ENCODE peak calls at places on chromosomes 6 and 20, in nine cellular contexts. Y is AG04450, N is GM13976, Q is RWPE1, E is adrenal gland, P is foreskin keratinocyte, F is tibial nerve, T is cardiac muscle cell, V is lung. C is an unnamed sample.

GRCh38 chr20:40251284-40251932 is 437.6 kb downstream of the MAFB start:
- DNase-seq in V (no peak), N (peak), F (peak), T (peak), Y (no peak), E (peak), P (peak), Q (peak), C (peak)

GRCh38 chr6:72950114-72950860 is 275.0 kb downstream of the KHDC1L start:
- DNase-seq in Q (peak), V (no peak), F (no peak), Y (peak), E (no peak), T (no peak), N (no peak), P (no peak), C (no peak)

GRCh38 chr6:157023958-157024357 is 246.8 kb downstream of the ARID1B start:
- DNase-seq in N (no peak), P (no peak), T (no peak), Y (no peak), V (no peak), E (peak), F (no peak), Q (no peak), C (no peak)

GRCh38 chr20:25274481-25274880 is 26.6 kb downstream of the PYGB start:
- DNase-seq in P (no peak), V (no peak), Q (no peak), E (peak), F (no peak), N (no peak), T (no peak), Y (no peak), C (no peak)

GRCh38 chr20:1291191-1291741 is 25.2 kb downstream of the SNPH start:
- DNase-seq in P (no peak), E (no peak), N (no peak), T (no peak), V (no peak), Q (no peak), Y (no peak), F (no peak), C (no peak)

GRCh38 chr6:96931198-96931597 is 6.7 kb downstream of the KLHL32 start:
- DNase-seq in P (no peak), N (no peak), Y (no peak), E (no peak), V (no peak), F (no peak), Q (no peak), T (no peak), C (no peak)

GRCh38 chr20:4546786-4547185 is 174.9 kb upstream of the PRND start:
- DNase-seq in Q (peak), F (no peak), P (no peak), Y (peak), T (no peak), E (no peak), N (no peak), V (no peak), C (no peak)

GRCh38 chr6:14046476-14047068 is 71.0 kb upstream of the CD83 start:
- DNase-seq in T (peak), F (peak), N (peak), Y (no peak), Q (peak), E (no peak), V (peak), P (no peak), C (peak)

GRCh38 chr6:90175627-90176538 is 120.8 kb downstream of the BACH2 start:
- DNase-seq in P (peak), E (no peak), V (no peak), Y (no peak), T (no peak), Q (peak), N (no peak), F (no peak), C (no peak)

GRCh38 chr6:149488815-149489214 is 4.0 kb upstream of the ZC3H12D start:
- DNase-seq in Y (no peak), E (no peak), Q (no peak), T (no peak), V (peak), P (no peak), F (no peak), N (no peak), C (no peak)

GRCh38 chr6:130303436-130303835 is 62.4 kb upstream of the TMEM200A start:
- DNase-seq in Q (no peak), P (no peak), T (no peak), E (no peak), N (no peak), Y (peak), F (no peak), V (no peak), C (no peak)

GRCh38 chr6:119672725-119673124 is 323.2 kb upstream of the MAN1A1 start:
- DNase-seq in N (no peak), V (no peak), E (no peak), F (no peak), P (no peak), T (peak), Q (no peak), Y (no peak), C (no peak)

GRCh38 chr6:169904051-169904922 is 152.9 kb downstream of the ERMARD start:
- DNase-seq in N (no peak), E (no peak), V (no peak), Q (no peak), Y (no peak), F (no peak), T (no peak), P (no peak), C (no peak)

GRCh38 chr6:136961848-136962247 is 39.7 kb downstream of the SLC35D3 start:
- DNase-seq in P (no peak), N (no peak), V (no peak), E (no peak), Q (no peak), T (no peak), F (no peak), Y (no peak), C (no peak)

GRCh38 chr6:46626228-46626909 is 26.2 kb downstream of the CYP39A1 start:
- DNase-seq in P (no peak), Y (no peak), E (no peak), V (no peak), Q (peak), N (peak), T (peak), F (peak), C (peak)

GRCh38 chr20:59820204-59821041 is 113.0 kb downstream of the SYCP2 start:
- DNase-seq in N (peak), F (peak), Q (peak), Y (no peak), E (no peak), P (peak), V (peak), T (no peak), C (no peak)

GRCh38 chr6:47288245-47289090 is 21.2 kb downstream of the TNFRSF21 start:
- DNase-seq in P (no peak), N (no peak), F (no peak), T (no peak), Y (no peak), E (no peak), V (no peak), Q (no peak), C (no peak)

GRCh38 chr6:55277628-55278003 is 49.7 kb upstream of the GFRAL start:
- DNase-seq in F (no peak), T (peak), P (no peak), E (no peak), Q (no peak), N (no peak), V (no peak), Y (no peak), C (no peak)

GRCh38 chr20:47784599-47785320 is 521 bp downstream of the SULF2 start:
- DNase-seq in E (peak), N (peak), V (no peak), Y (no peak), P (peak), Q (peak), F (peak), T (peak), C (no peak)

GRCh38 chr6:111598211-111598610 is 7.5 kb downstream of the TRAF3IP2 start:
- DNase-seq in Q (no peak), T (no peak), V (no peak), F (no peak), Y (no peak), P (no peak), E (no peak), N (no peak), C (no peak)

GRCh38 chr6:130376921-130377320 is 11.1 kb downstream of the TMEM200A start:
- DNase-seq in Y (no peak), Q (no peak), V (no peak), E (no peak), F (no peak), P (no peak), T (no peak), N (no peak), C (no peak)

GRCh38 chr20:60201198-60201597 is 243.0 kb downstream of the CDH26 start:
- DNase-seq in V (no peak), Y (no peak), Q (no peak), F (no peak), N (no peak), T (no peak), E (no peak), P (no peak), C (no peak)

GRCh38 chr6:21462519-21462852 is 131.1 kb upstream of the SOX4 start:
- DNase-seq in P (no peak), V (no peak), N (no peak), T (no peak), E (no peak), Q (no peak), Y (no peak), F (no peak), C (no peak)

GRCh38 chr6:110949679-110950285 is 8.7 kb upstream of the GTF3C6 start:
- DNase-seq in Y (no peak), P (no peak), V (no peak), E (no peak), F (no peak), T (peak), Q (no peak), N (no peak), C (no peak)

GRCh38 chr20:11891081-11891826 is 26.4 kb upstream of the BTBD3 start:
- DNase-seq in F (peak), T (peak), E (peak), N (peak), Q (peak), P (no peak), V (peak), Y (no peak), C (peak)

DNA sequence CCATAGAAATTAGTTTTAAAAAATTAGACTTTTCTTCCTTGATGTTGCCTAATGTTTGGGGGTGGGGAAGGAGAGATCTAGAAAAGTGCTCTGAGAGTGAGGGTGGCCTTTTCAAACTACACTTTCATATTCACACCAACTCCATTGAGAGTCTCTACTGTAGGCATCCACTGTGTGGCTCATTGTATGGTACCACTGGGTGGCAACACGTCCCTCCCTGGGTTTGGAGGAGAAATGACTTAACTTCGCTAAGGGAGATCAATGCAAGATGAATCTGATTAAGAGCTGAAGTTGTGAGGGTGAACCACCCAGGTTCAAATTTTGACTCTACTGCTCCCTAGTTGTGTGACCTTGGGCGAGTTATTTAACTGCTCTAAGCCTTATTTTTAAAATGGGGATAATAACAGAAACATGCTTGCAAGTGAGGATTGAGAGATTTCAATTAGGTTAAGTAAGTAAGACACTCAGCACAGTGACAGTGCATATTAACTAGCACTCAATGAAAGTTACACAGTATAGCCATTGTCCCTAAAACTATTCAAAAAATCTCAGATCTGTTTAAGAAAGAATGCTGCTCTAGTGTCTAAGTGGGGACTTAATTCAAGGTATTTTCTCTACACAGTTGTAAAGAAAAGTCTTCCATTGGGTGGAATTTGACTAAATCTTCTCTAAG is 193.5 kb upstream of the CNR1 start:
- DNase-seq in N (no peak), T (no peak), E (no peak), Y (no peak), F (no peak), P (no peak), V (no peak), Q (no peak), C (no peak)
- TF ChIP-seq CTCF in N (no peak), T (no peak), E (no peak), Y (no peak), F (no peak), P (no peak), V (no peak), Q (no peak), C (no peak)

DNA sequence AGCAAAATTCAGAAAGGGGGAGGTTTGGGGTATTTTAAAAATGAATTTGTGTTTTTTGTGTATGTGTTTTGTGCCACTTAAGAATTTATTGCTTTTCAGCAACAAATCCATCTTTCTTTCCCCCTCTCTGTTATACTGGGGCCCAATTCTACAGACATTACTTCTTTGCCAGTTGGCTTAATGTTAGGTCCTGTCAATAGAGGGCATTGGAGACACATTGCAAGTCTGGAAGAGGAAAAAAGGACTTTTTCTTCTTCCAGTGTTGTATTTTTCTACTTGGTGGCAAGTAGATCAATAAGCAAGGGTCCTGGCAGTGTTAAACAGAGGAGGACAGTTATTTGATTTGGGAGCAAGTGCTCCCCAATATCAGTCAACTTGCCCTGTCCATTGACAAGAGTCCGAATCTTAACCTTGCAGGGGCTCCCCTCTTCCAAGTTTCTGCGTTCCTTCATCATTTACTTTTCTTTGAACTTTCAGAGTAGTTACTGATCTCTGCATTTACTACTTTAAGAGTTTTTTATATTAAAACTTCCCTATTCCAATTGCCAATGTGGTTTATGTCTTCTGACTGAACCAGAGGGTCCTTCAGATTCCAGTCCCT is 23.4 kb downstream of the SCML4 start:
- DNase-seq in N (no peak), Q (peak), P (no peak), V (no peak), E (no peak), F (no peak), T (no peak), Y (no peak), C (no peak)
- TF ChIP-seq CTCF in N (no peak), Q (no peak), P (peak), V (no peak), E (no peak), F (no peak), T (peak), Y (peak), C (peak)

DNA sequence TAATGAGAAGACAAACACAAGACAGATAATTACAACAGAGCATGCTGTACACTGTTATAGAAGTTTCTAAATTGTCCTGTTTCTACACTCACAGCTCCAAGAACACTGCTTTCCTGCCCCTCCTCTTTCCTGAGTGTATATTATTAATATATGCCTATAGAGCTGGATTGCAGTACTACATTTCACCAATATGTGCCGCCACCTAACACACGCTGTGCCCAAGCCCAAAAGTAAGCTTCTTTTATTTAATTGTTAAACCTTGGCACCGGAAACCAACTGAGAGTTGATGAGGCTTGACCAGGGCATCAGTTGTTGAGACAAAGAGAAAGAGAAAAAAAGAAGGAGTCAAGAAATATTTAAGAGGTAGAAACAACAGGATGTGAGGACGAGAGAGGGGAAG is 16.0 kb upstream of the PTPRT start:
- DNase-seq in Q (no peak), P (no peak), F (no peak), T (no peak), V (no peak), Y (no peak), N (no peak), E (no peak), C (no peak)
- TF ChIP-seq CTCF in Q (no peak), P (no peak), F (no peak), T (no peak), V (no peak), Y (peak), N (no peak), E (no peak), C (no peak)

DNA sequence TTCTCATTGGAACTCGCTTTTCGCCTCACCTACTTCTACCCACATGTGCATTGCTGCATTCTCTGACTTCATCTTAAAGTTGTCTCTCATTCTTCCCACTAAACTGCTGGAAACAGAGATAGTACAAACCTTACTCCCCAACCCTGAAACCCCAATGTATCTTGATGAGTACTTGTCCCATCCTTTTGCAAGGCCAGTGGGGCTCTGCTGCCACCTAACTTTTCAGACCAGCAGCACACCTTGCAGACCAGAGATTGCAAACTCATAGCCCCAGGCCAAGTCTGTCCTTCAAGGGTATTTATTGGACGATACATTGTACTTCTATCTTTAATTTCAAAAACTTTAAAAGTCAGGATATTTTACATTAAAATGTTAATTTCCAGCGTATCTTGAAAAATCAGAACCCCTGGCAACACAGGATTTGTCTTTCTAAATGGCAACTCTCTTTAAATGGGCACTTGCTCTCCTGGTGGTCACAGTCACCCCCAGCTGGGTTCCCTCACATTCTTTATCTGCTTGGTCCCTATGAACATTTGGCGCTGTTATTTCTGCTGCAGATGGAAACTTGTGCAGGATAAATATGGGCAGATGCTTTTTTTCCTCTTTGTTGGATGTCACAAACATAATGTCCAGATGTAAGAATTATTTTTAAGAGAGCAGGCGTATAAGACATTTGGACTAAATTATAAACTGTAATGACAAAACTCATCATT is 83.9 kb downstream of the SOD2 start:
- DNase-seq in F (no peak), E (no peak), T (no peak), V (no peak), Y (no peak), N (peak), Q (peak), P (peak), C (peak)
- TF ChIP-seq CTCF in F (no peak), E (no peak), T (peak), V (no peak), Y (peak), N (peak), Q (peak), P (peak), C (peak)